ENCODE peak calls at places on chromosome 9, in nine cellular contexts. I is stomach, A is ovary, K is tibial nerve, G is esophagus muscularis mucosa, R is H1, M is A549, L is sigmoid colon, S is upper lobe of left lung. Z is an unnamed sample.

GRCh38 chr9:129868571-129869486 is 33.6 kb downstream of the USP20 start:
- DNase-seq in M (no peak), A (no peak), L (no peak), I (peak; percentile 51), S (peak; percentile 55), G (no peak), K (no peak), R (no peak), Z (peak; percentile 68)

GRCh38 chr9:5838884-5839571 is 6.1 kb upstream of the ERMP1 start:
- DNase-seq in I (peak; percentile 69), G (no peak), S (peak; percentile 62), L (no peak), A (no peak), R (no peak), M (peak; percentile 96), K (no peak), Z (peak; percentile 71)

GRCh38 chr9:127505396-127506116 is 54.2 kb downstream of the LRSAM1 start:
- DNase-seq in K (no peak), S (no peak), G (no peak), M (peak; percentile 62), L (no peak), R (no peak), A (peak; percentile 65), I (no peak), Z (no peak)

GRCh38 chr9:120875954-120876841 is 790 bp downstream of the PHF19 start:
- DNase-seq in A (peak; percentile 88), K (peak; percentile 66), S (peak; percentile 90), I (peak; percentile 79), M (peak; percentile 93), R (peak; percentile 41), G (peak; percentile 97), L (peak; percentile 94), Z (peak; percentile 89)

GRCh38 chr9:109143881-109144562 is 23.0 kb downstream of the FRRS1L start:
- DNase-seq in I (no peak), R (no peak), K (no peak), L (no peak), M (peak; percentile 64), A (no peak), G (peak; percentile 60), S (no peak), Z (no peak)

GRCh38 chr9:126301985-126302603 is 24.5 kb upstream of the MVB12B start:
- DNase-seq in A (no peak), L (no peak), G (no peak), R (peak; percentile 31), S (peak; percentile 47), I (peak; percentile 65), M (peak; percentile 75), K (peak; percentile 64), Z (peak; percentile 70)

GRCh38 chr9:75950983-75951382 is 60.5 kb downstream of the PCSK5 start:
- DNase-seq in K (no peak), S (no peak), M (peak; percentile 5), L (no peak), G (no peak), I (no peak), R (no peak), A (no peak), Z (peak; percentile 24)

GRCh38 chr9:133892193-133892920 is 99.8 kb downstream of the VAV2 start:
- DNase-seq in M (no peak), S (no peak), A (no peak), K (no peak), R (no peak), I (no peak), G (no peak), L (no peak), Z (peak; percentile 24)

GRCh38 chr9:37752646-37753488 is 738 bp upstream of the TRMT10B start:
- DNase-seq in A (no peak), S (no peak), M (no peak), R (no peak), G (no peak), I (no peak), L (no peak), K (no peak), Z (no peak)

GRCh38 chr9:115416299-115416698 is 298.3 kb upstream of the TNC start:
- DNase-seq in S (no peak), R (no peak), K (no peak), L (no peak), A (no peak), G (no peak), I (no peak), M (no peak), Z (peak; percentile 8)

GRCh38 chr9:107639426-107639825 is 149.9 kb upstream of the KLF4 start:
- DNase-seq in A (no peak), S (no peak), M (no peak), L (no peak), I (no peak), R (no peak), K (no peak), G (no peak), Z (no peak)

GRCh38 chr9:78994476-78994875 is 577.3 kb upstream of the TLE4 start:
- DNase-seq in M (no peak), R (no peak), G (no peak), L (no peak), K (no peak), I (no peak), A (no peak), S (no peak), Z (no peak)

GRCh38 chr9:125506045-125506444 is 201.0 kb downstream of the MAPKAP1 start:
- DNase-seq in I (no peak), A (no peak), K (no peak), R (no peak), M (no peak), L (peak; percentile 76), G (peak; percentile 91), S (no peak), Z (no peak)

GRCh38 chr9:133706651-133707050 is 31.5 kb downstream of the SARDH start:
- DNase-seq in M (no peak), R (no peak), A (peak; percentile 27), I (no peak), K (no peak), G (no peak), L (peak; percentile 36), S (no peak), Z (no peak)

GRCh38 chr9:126546036-126546435 is 67.7 kb upstream of the LMX1B start:
- DNase-seq in M (no peak), G (no peak), S (no peak), K (no peak), A (no peak), L (no peak), I (no peak), R (no peak), Z (no peak)

GRCh38 chr9:131677445-131678180 is 62.3 kb downstream of the RAPGEF1 start:
- DNase-seq in R (no peak), I (no peak), K (no peak), G (no peak), A (no peak), L (no peak), S (no peak), M (no peak), Z (peak; percentile 50)

GRCh38 chr9:36499156-36499886 is 73.4 kb upstream of the MELK start:
- DNase-seq in I (no peak), A (no peak), K (no peak), L (no peak), R (no peak), S (no peak), M (no peak), G (no peak), Z (no peak)

GRCh38 chr9:36501727-36502126 is 71.0 kb upstream of the MELK start:
- DNase-seq in G (no peak), M (no peak), L (no peak), R (no peak), I (no peak), A (no peak), K (no peak), S (no peak), Z (no peak)

GRCh38 chr9:36504154-36504550 is 68.5 kb upstream of the MELK start:
- DNase-seq in S (no peak), A (no peak), G (no peak), M (no peak), K (no peak), R (no peak), L (no peak), I (no peak), Z (no peak)

DNA sequence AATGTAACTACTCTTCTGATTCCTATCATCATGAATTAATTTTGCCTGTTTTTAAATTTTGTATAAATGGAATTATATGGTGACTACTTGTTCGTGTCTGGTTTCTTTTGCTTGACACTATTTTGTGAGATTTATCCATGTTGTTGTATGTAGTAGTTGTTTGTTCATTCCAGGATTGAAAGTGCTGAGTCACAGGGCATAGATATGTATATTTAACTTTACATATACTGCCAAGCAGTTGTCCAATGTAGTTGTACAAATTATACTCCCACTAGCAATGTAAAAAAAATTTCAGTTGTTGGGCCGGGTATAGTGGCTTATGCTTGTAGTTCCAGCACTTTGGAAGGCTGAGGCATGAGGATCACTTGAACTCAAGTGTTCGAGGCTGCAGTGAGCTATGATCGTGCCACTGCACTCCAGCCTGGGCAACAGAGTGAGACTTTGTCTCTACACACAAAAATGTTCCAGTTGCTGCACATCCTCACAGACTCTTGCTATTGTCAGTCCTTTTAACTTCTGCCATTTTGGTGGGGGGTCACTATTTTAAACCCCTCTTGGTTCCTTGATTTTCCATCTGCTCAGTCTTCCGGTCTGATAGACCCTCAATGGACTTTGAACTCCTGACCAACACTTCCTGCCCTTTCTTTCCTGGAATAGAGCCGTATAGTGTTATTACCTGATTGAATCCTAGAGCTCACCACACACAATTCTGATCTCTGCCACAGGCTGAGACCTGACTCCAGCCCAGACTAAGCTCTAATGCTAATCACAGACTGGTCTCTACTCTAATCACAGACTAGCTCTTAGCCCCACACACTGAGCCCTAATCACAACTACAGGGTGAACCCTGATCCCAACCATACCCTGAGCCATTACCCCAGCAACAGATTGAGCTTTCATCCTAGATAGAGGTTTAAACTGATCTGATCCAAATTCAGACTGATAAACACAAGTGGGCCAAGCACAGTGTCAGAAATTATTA is 69.2 kb upstream of the MELK start:
- DNase-seq in M (no peak), R (no peak), L (no peak), K (no peak), A (no peak), I (no peak), S (no peak), G (no peak), Z (no peak)
- TF ChIP-seq EP300 in M (no peak), R (no peak), L (no peak), K (no peak), A (no peak), I (no peak), S (no peak), G (no peak), Z (no peak)

GRCh38 chr9:136577941-136578619 is 32.2 kb upstream of the NOTCH1 start:
- DNase-seq in R (no peak), M (no peak), S (no peak), K (no peak), L (no peak), G (no peak), I (no peak), A (no peak), Z (no peak)
- TF ChIP-seq EP300 in R (no peak), M (no peak), S (no peak), K (no peak), L (no peak), G (no peak), I (no peak), A (no peak), Z (no peak)

GRCh38 chr9:71446499-71447411 is 321.6 kb downstream of the CEMIP2 start:
- DNase-seq in M (peak; percentile 40), K (peak; percentile 5), G (no peak), A (peak; percentile 47), I (peak; percentile 27), S (no peak), L (no peak), R (peak; percentile 75), Z (peak; percentile 20)
- TF ChIP-seq EP300 in M (no peak), K (no peak), G (no peak), A (no peak), I (no peak), S (no peak), L (no peak), R (peak; percentile 70), Z (no peak)

GRCh38 chr9:13942695-13943094 is 371.2 kb downstream of the NFIB start:
- DNase-seq in L (peak; percentile 69), A (no peak), S (no peak), M (peak; percentile 36), I (no peak), G (no peak), R (no peak), K (no peak), Z (no peak)
- TF ChIP-seq EP300 in L (no peak), A (no peak), S (no peak), M (no peak), I (no peak), G (no peak), R (no peak), K (no peak), Z (no peak)